ENCODE peak calls at places on chromosomes 7 and 10, in five cellular contexts. U is activated CD4-positive, alpha-beta T cell treated with anti-CD3 and anti-CD28 coated beads, Interleukin-2, amount 50 U/mL, for 1 hour; Z is germinal center; O is neuronal stem cell; A is neural crest cell. R is an unnamed sample.

GRCh38 chr10:75497997-75498797 is 66.8 kb downstream of the LRMDA start:
- DNase-seq in O (no peak), Z (no peak), U (no peak), A (no peak), R (no peak)

GRCh38 chr7:11298220-11298619 is 324.5 kb downstream of the PHF14 start:
- DNase-seq in U (no peak), O (no peak), A (no peak), Z (no peak), R (no peak)

GRCh38 chr10:73838827-73839226 is 27.4 kb upstream of the NDST2 start:
- DNase-seq in Z (no peak), A (no peak), O (no peak), U (no peak), R (no peak)

GRCh38 chr10:109386921-109387320 is 536.4 kb downstream of the XPNPEP1 start:
- DNase-seq in A (no peak), O (no peak), U (no peak), Z (no peak), R (no peak)

GRCh38 chr10:115030483-115031200 is 62.5 kb upstream of the ATRNL1 start:
- DNase-seq in U (no peak), A (no peak), O (peak), Z (no peak), R (peak)

GRCh38 chr7:33698692-33699128 is 206.6 kb upstream of the BMPER start:
- DNase-seq in A (no peak), U (no peak), Z (no peak), O (no peak), R (no peak)

GRCh38 chr7:763762-764161 is 36.7 kb upstream of the PRKAR1B start:
- DNase-seq in A (no peak), O (no peak), Z (no peak), U (no peak), R (no peak)

GRCh38 chr7:155299539-155300202 is 2.0 kb downstream of the INSIG1 start:
- DNase-seq in O (no peak), U (peak), Z (peak), A (no peak), R (no peak)

GRCh38 chr7:130298927-130299326 is 6.0 kb downstream of the CPA4 start:
- DNase-seq in U (no peak), A (no peak), Z (no peak), O (no peak), R (no peak)

GRCh38 chr7:39271386-39271785 is 293.7 kb downstream of the POU6F2 start:
- DNase-seq in A (no peak), U (no peak), Z (no peak), O (no peak), R (no peak)

GRCh38 chr10:3274414-3274813 is 101.8 kb upstream of the PITRM1 start:
- DNase-seq in U (no peak), Z (no peak), O (no peak), A (no peak), R (no peak)

GRCh38 chr7:514651-515598 is 4.7 kb downstream of the PDGFA start:
- DNase-seq in Z (no peak), A (no peak), O (peak), U (no peak), R (peak)

GRCh38 chr10:126243976-126244375 is 144.3 kb downstream of the ADAM12 start:
- DNase-seq in O (no peak), Z (no peak), U (no peak), A (no peak), R (no peak)

GRCh38 chr10:17712053-17712452 is 39.9 kb upstream of the TMEM236 start:
- DNase-seq in Z (no peak), U (no peak), A (no peak), O (no peak), R (no peak)

GRCh38 chr10:12165036-12165435 is 30.7 kb downstream of the NUDT5 start:
- DNase-seq in U (no peak), O (no peak), Z (no peak), A (no peak), R (no peak)

GRCh38 chr7:54944179-54944578 is 74.6 kb upstream of the EGFR start:
- DNase-seq in Z (no peak), U (no peak), A (no peak), O (no peak), R (no peak)

GRCh38 chr10:13649844-13650520 is 63.2 kb downstream of the PRPF18 start:
- DNase-seq in Z (no peak), O (no peak), U (no peak), A (no peak), R (no peak)

R was measured in ecto neural progenitor cell.